ENCODE peak calls at places on chromosomes 7 and 10, in seven cellular contexts. C is mesendoderm, A is H1, G is IMR-90, B is neuronal stem cell, Z is mesenchymal stem cell, R is H9. N is an unnamed sample.

GRCh38 chr7:3910041-3910440 is 609.0 kb downstream of the SDK1 start:
- DNase-seq in B (no peak), Z (no peak), R (no peak), C (no peak), A (no peak), G (no peak), N (no peak)

GRCh38 chr7:55534262-55534915 is 37.9 kb downstream of the VOPP1 start:
- DNase-seq in R (no peak), B (no peak), G (peak; percentile 81), C (no peak), A (no peak), Z (peak; percentile 78), N (peak; percentile 88)

GRCh38 chr7:91310829-91311460 is 46.7 kb downstream of the FZD1 start:
- DNase-seq in G (peak; percentile 52), R (no peak), A (no peak), C (peak; percentile 80), B (no peak), Z (peak; percentile 2), N (peak; percentile 87)

GRCh38 chr10:132349766-132350165 is 17.8 kb downstream of the LRRC27 start:
- DNase-seq in G (no peak), B (no peak), Z (no peak), R (no peak), A (no peak), C (no peak), N (no peak)

GRCh38 chr7:131109011-131109756 is 218.5 kb upstream of the MKLN1 start:
- DNase-seq in C (no peak), Z (peak; percentile 73), A (no peak), R (no peak), B (no peak), G (peak; percentile 56), N (no peak)

GRCh38 chr10:69883256-69883655 is 81.5 kb downstream of the COL13A1 start:
- DNase-seq in C (peak; percentile 74), B (no peak), G (no peak), A (no peak), R (no peak), Z (no peak), N (no peak)

GRCh38 chr10:10056958-10057357 is 960.7 kb upstream of the CELF2 start:
- DNase-seq in B (no peak), G (peak; percentile 6), R (no peak), C (peak; percentile 51), Z (peak; percentile 25), A (no peak), N (peak; percentile 13)

GRCh38 chr7:2198206-2198605 is 34.5 kb downstream of the MAD1L1 start:
- DNase-seq in B (no peak), R (peak; percentile 28), C (no peak), G (no peak), A (no peak), Z (no peak), N (no peak)

GRCh38 chr7:154792436-154793055 is 210.4 kb downstream of the PAXIP1 start:
- DNase-seq in C (no peak), Z (no peak), A (no peak), G (no peak), R (no peak), B (no peak), N (no peak)

GRCh38 chr10:65341323-65341922 is 1584.4 kb upstream of the LRRTM3 start:
- DNase-seq in R (no peak), C (no peak), Z (peak; percentile 42), G (no peak), B (no peak), A (no peak), N (no peak)

GRCh38 chr7:133858311-133858710 is 268.8 kb upstream of the LRGUK start:
- DNase-seq in R (no peak), G (no peak), C (no peak), A (no peak), Z (no peak), B (no peak), N (no peak)

GRCh38 chr10:36494386-36494785 is 631.0 kb upstream of the ANKRD30A start:
- DNase-seq in B (no peak), G (peak; percentile 87), R (no peak), Z (peak; percentile 83), A (no peak), C (no peak), N (no peak)

GRCh38 chr10:92695679-92696605 is 6.2 kb downstream of the HHEX start:
- DNase-seq in R (peak; percentile 52), Z (peak; percentile 85), G (peak; percentile 70), C (no peak), A (no peak), B (peak; percentile 15), N (no peak)

GRCh38 chr10:80465839-80466590 is 11.9 kb downstream of the TSPAN14 start:
- DNase-seq in B (no peak), G (no peak), R (no peak), Z (no peak), C (no peak), A (no peak), N (no peak)

GRCh38 chr7:98399462-98399861 is 1.4 kb downstream of the BAIAP2L1 start:
- DNase-seq in G (peak; percentile 43), Z (peak; percentile 38), B (no peak), R (no peak), C (no peak), A (no peak), N (peak; percentile 59)

GRCh38 chr7:6251653-6252052 is 20.8 kb downstream of the CYTH3 start:
- DNase-seq in R (no peak), C (no peak), Z (no peak), A (no peak), G (no peak), B (no peak), N (no peak)
- H3K9ac ChIP-seq in R (no peak overlapping the region), C (no peak overlapping the region), Z (peak overlapping the region; percentile 75), A (no peak overlapping the region), G (no peak overlapping the region), B (no peak overlapping the region), N (no peak overlapping the region)

GRCh38 chr7:122306320-122307227 is 2.0 kb upstream of the FEZF1 start:
- DNase-seq in R (peak; percentile 82), B (peak; percentile 79), C (peak; percentile 89), G (no peak), Z (no peak), A (no peak), N (no peak)
- H4K8ac ChIP-seq in R (no peak overlapping the region), B (no peak overlapping the region), C (no peak overlapping the region), G (no peak overlapping the region), Z (no peak overlapping the region), A (peak overlapping the region; percentile 66), N (no peak overlapping the region)

GRCh38 chr10:44662002-44662401 is 249.1 kb upstream of the TMEM72 start:
- DNase-seq in G (peak; percentile 57), Z (peak; percentile 38), C (no peak), R (no peak), B (no peak), A (no peak), N (no peak)
- H2AK5ac ChIP-seq in G (no peak overlapping the region), Z (no peak overlapping the region), C (no peak overlapping the region), R (no peak overlapping the region), B (no peak overlapping the region), A (no peak overlapping the region), N (no peak overlapping the region)

DNA sequence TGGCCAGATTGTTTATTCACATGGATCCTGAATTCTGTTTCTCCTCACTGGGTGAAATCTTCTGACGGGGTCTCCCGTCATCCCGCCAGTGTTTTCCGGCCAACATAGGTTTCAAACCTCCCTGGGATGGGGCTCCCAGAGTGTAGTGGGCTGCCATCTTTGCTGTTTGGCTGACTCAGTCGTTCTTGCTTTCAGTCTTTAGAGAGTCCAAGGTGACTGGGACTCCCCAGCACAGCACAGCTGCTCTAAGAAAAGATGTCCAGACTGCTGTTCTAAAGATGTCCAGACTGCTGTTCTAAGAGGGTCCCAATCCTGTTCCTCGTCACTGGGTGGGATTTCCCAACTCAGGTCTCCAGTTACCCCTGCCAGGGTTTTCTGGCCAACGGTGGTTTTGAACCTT is 801.9 kb upstream of the IGFBP3 start:
- DNase-seq in R (no peak), A (no peak), Z (no peak), G (no peak), B (no peak), C (no peak), N (no peak)
- H3K9ac ChIP-seq in R (no peak overlapping the region), A (no peak overlapping the region), Z (no peak overlapping the region), G (no peak overlapping the region), B (no peak overlapping the region), C (no peak overlapping the region), N (no peak overlapping the region)

GRCh38 chr10:98058311-98058710 is 27.9 kb upstream of the CRTAC1 start:
- DNase-seq in G (no peak), R (no peak), A (no peak), C (no peak), Z (no peak), B (no peak), N (peak; percentile 36)
- H4K8ac ChIP-seq in G (no peak overlapping the region), R (no peak overlapping the region), A (no peak overlapping the region), C (no peak overlapping the region), Z (no peak overlapping the region), B (no peak overlapping the region), N (no peak overlapping the region)

GRCh38 chr7:139004321-139005075 is 23.3 kb upstream of the KIAA1549 start:
- DNase-seq in G (no peak), C (peak; percentile 38), Z (no peak), A (no peak), R (no peak), B (no peak), N (peak; percentile 36)
- H2AK5ac ChIP-seq in G (no peak overlapping the region), C (no peak overlapping the region), Z (no peak overlapping the region), A (no peak overlapping the region), R (no peak overlapping the region), B (no peak overlapping the region), N (no peak overlapping the region)

DNA sequence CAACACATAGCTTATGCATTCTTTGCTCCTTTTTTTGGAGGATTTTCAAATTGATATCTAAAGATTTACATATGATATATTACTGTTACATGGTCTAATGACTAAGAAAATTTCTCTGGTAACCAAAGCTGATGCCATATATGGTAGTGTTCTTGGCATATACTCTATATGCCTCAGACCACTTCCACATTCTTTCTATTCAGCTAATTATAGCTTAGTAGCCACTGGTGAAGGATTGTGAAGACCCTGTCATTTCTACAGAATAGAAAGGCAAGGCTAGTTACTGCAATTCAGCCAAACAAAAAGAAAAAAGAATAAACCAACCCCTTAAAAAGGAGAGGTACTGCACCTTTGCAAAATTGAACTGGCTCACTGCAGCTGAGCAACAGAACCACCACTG is 3.7 kb downstream of the PURB start:
- DNase-seq in G (peak; percentile 88), B (no peak), C (no peak), Z (peak; percentile 82), A (no peak), R (no peak), N (peak; percentile 21)
- H3K9ac ChIP-seq in G (peak overlapping the region; percentile 90), B (no peak overlapping the region), C (peak overlapping the region; percentile 45), Z (peak overlapping the region; percentile 96), A (no peak overlapping the region), R (no peak overlapping the region), N (no peak overlapping the region)

GRCh38 chr7:108076141-108076540 is 54.0 kb downstream of the LAMB4 start:
- DNase-seq in G (no peak), R (no peak), B (no peak), A (no peak), Z (no peak), C (no peak), N (peak; percentile 16)

GRCh38 chr7:108072116-108072515 is 58.0 kb downstream of the LAMB4 start:
- DNase-seq in Z (no peak), B (no peak), G (no peak), C (no peak), R (no peak), A (no peak), N (no peak)

GRCh38 chr7:108072739-108073138 is 57.4 kb downstream of the LAMB4 start:
- DNase-seq in C (no peak), G (no peak), Z (no peak), R (no peak), A (no peak), B (no peak), N (no peak)

GRCh38 chr7:108071551-108071950 is 58.6 kb downstream of the LAMB4 start:
- DNase-seq in G (no peak), B (no peak), R (no peak), Z (no peak), C (no peak), A (no peak), N (no peak)

GRCh38 chr7:108073305-108074070 is 56.7 kb downstream of the LAMB4 start:
- DNase-seq in B (no peak), Z (peak; percentile 24), C (no peak), A (no peak), G (no peak), R (no peak), N (no peak)
- H4K8ac ChIP-seq in B (no peak overlapping the region), Z (peak overlapping the region; percentile 64), C (no peak overlapping the region), A (no peak overlapping the region), G (no peak overlapping the region), R (no peak overlapping the region), N (no peak overlapping the region)

N was measured in trophoblast cell.